ENCODE peak calls at places on chromosomes 4 and X, in eight cellular contexts. Y is GM03348, X is lung microvascular endothelial cell, P is IMR-90, U is A172, Q is Caco-2, Z is GM13977, E is WTC11. L is an unnamed sample.

GRCh38 chr4:103303011-103303410 is 104.9 kb upstream of the CENPE start:
- DNase-seq in Y (no peak), X (no peak), P (no peak), U (no peak), Q (no peak), Z (no peak), E (no peak), L (no peak)

GRCh38 chr4:3045500-3045850 is 28.9 kb downstream of the HTT-AS start:
- DNase-seq in Y (no peak), X (no peak), P (peak; percentile 74), U (peak; percentile 43), Q (no peak), Z (no peak), E (no peak), L (no peak)

GRCh38 chrX:34426334-34426733 is 230.8 kb downstream of the TMEM47 start:
- DNase-seq in Y (no peak), X (no peak), P (no peak), U (no peak), Q (no peak), Z (no peak), E (no peak), L (no peak)

GRCh38 chr4:106208481-106209460 is 107.2 kb downstream of the TBCK start:
- DNase-seq in Y (no peak), X (no peak), P (no peak), U (no peak), Q (no peak), Z (no peak), E (peak; percentile 16), L (peak; percentile 1)

GRCh38 chr4:121370729-121371325 is 10.0 kb downstream of the QRFPR start:
- DNase-seq in Y (peak; percentile 57), X (peak; percentile 67), P (peak; percentile 33), U (peak; percentile 36), Q (no peak), Z (no peak), E (peak; percentile 24), L (peak; percentile 18)

GRCh38 chr4:82893942-82894341 is 3.0 kb upstream of the SEC31A start:
- DNase-seq in Y (no peak), X (no peak), P (no peak), U (no peak), Q (peak; percentile 42), Z (no peak), E (no peak), L (peak; percentile 43)

GRCh38 chr4:8405516-8405875 is 35.0 kb downstream of the ACOX3 start:
- DNase-seq in Y (no peak), X (no peak), P (no peak), U (no peak), Q (no peak), Z (no peak), E (no peak), L (no peak)

GRCh38 chr4:182807346-182807745 is 109.8 kb downstream of the DCTD start:
- DNase-seq in Y (no peak), X (peak; percentile 12), P (no peak), U (no peak), Q (no peak), Z (no peak), E (no peak), L (no peak)

GRCh38 chrX:130728208-130728607 is 174.8 kb downstream of the ENOX2 start:
- DNase-seq in Y (peak; percentile 17), X (no peak), P (peak; percentile 46), U (no peak), Q (no peak), Z (no peak), E (no peak), L (peak; percentile 33)

GRCh38 chrX:54181196-54181953 is 1.7 kb downstream of the FAM120C start:
- DNase-seq in Y (no peak), X (no peak), P (peak; percentile 41), U (no peak), Q (no peak), Z (no peak), E (no peak), L (peak; percentile 37)

GRCh38 chrX:5337160-5337559 is 891.5 kb downstream of the NLGN4X start:
- DNase-seq in Y (no peak), X (no peak), P (no peak), U (no peak), Q (no peak), Z (no peak), E (no peak), L (no peak)

GRCh38 chr4:121428721-121429120 is 47.9 kb upstream of the QRFPR start:
- DNase-seq in Y (no peak), X (peak; percentile 2), P (peak; percentile 22), U (peak; percentile 13), Q (no peak), Z (no peak), E (no peak), L (no peak)

GRCh38 chr4:113636877-113637276 is 124.7 kb downstream of the CAMK2D start:
- DNase-seq in Y (peak; percentile 31), X (no peak), P (peak; percentile 62), U (peak; percentile 68), Q (no peak), Z (no peak), E (no peak), L (no peak)

GRCh38 chr4:135201081-135201480 is 999.5 kb upstream of the PABPC4L start:
- DNase-seq in Y (no peak), X (no peak), P (peak; percentile 64), U (no peak), Q (no peak), Z (no peak), E (no peak), L (no peak)

GRCh38 chrX:57445046-57445445 is 146.8 kb upstream of the ZXDB start:
- DNase-seq in Y (no peak), X (no peak), P (no peak), U (no peak), Q (no peak), Z (no peak), E (no peak), L (no peak)

GRCh38 chrX:15856580-15856979 is 2.0 kb upstream of the AP1S2 start:
- DNase-seq in Y (no peak), X (no peak), P (no peak), U (no peak), Q (no peak), Z (no peak), E (no peak), L (no peak)

GRCh38 chr4:24624381-24624780 is 40.0 kb upstream of the DHX15 start:
- DNase-seq in Y (no peak), X (no peak), P (no peak), U (no peak), Q (no peak), Z (no peak), E (no peak), L (no peak)

GRCh38 chr4:115292320-115293092 is 179.1 kb upstream of the NDST4 start:
- DNase-seq in Y (no peak), X (no peak), P (no peak), U (no peak), Q (no peak), Z (no peak), E (no peak), L (no peak)

GRCh38 chr4:87375719-87376291 is 15.2 kb downstream of the HSD17B11 start:
- DNase-seq in Y (peak; percentile 69), X (peak; percentile 61), P (peak; percentile 88), U (peak; percentile 69), Q (peak; percentile 44), Z (no peak), E (no peak), L (peak; percentile 86)

GRCh38 chrX:153457136-153457825 is 11.4 kb upstream of the TREX2 start:
- DNase-seq in Y (no peak), X (no peak), P (no peak), U (no peak), Q (no peak), Z (no peak), E (no peak), L (no peak)

GRCh38 chrX:132968282-132968681 is 9.9 kb upstream of the HS6ST2 start:
- DNase-seq in Y (no peak), X (no peak), P (no peak), U (no peak), Q (peak; percentile 35), Z (no peak), E (no peak), L (no peak)

GRCh38 chr4:126539771-126540170 is 1093.0 kb upstream of the INTU start:
- DNase-seq in Y (no peak), X (no peak), P (no peak), U (no peak), Q (no peak), Z (no peak), E (no peak), L (peak; percentile 4)

GRCh38 chr4:92969650-92970370 is 666.0 kb downstream of the GRID2 start:
- DNase-seq in Y (peak; percentile 68), X (peak; percentile 1), P (peak; percentile 94), U (peak; percentile 90), Q (no peak), Z (no peak), E (no peak), L (peak; percentile 92)

GRCh38 chr4:16196482-16197393 is 29.5 kb downstream of the TAPT1 start:
- DNase-seq in Y (peak; percentile 68), X (peak; percentile 55), P (peak; percentile 65), U (peak; percentile 78), Q (no peak), Z (no peak), E (no peak), L (peak; percentile 86)

GRCh38 chrX:51257490-51257889 is 75.1 kb upstream of the NUDT10 start:
- DNase-seq in Y (no peak), X (peak; percentile 1), P (no peak), U (no peak), Q (no peak), Z (no peak), E (no peak), L (no peak)

GRCh38 chr4:140986045-140986444 is 147.2 kb downstream of the RNF150 start:
- DNase-seq in Y (no peak), X (no peak), P (no peak), U (no peak), Q (no peak), Z (no peak), E (no peak), L (no peak)

GRCh38 chr4:123144626-123145025 is 222.2 kb upstream of the NUDT6 start:
- DNase-seq in Y (no peak), X (no peak), P (no peak), U (no peak), Q (no peak), Z (no peak), E (no peak), L (no peak)

GRCh38 chrX:139831017-139831416 is 101.8 kb downstream of the ATP11C start:
- DNase-seq in Y (no peak), X (no peak), P (no peak), U (no peak), Q (no peak), Z (no peak), E (no peak), L (no peak)

GRCh38 chr4:86011117-86011516 is 348.7 kb downstream of the MAPK10 start:
- DNase-seq in Y (peak; percentile 77), X (no peak), P (peak; percentile 77), U (peak; percentile 3), Q (no peak), Z (no peak), E (no peak), L (peak; percentile 96)

GRCh38 chr4:173332963-173333657 is 1.0 kb downstream of the HMGB2 start:
- DNase-seq in Y (no peak), X (peak; percentile 8), P (peak; percentile 1), U (peak; percentile 25), Q (no peak), Z (peak; percentile 23), E (no peak), L (no peak)

GRCh38 chr4:108143515-108143914 is 25.2 kb downstream of the LEF1 start:
- DNase-seq in Y (no peak), X (no peak), P (no peak), U (no peak), Q (no peak), Z (no peak), E (no peak), L (no peak)

GRCh38 chrX:39773923-39774803 is 323.6 kb downstream of the BCOR start:
- DNase-seq in Y (no peak), X (no peak), P (peak; percentile 28), U (peak; percentile 17), Q (no peak), Z (no peak), E (no peak), L (no peak)

GRCh38 chr4:123856689-123857545 is 460.3 kb downstream of the SPRY1 start:
- DNase-seq in Y (peak; percentile 32), X (peak; percentile 76), P (peak; percentile 62), U (no peak), Q (peak; percentile 47), Z (no peak), E (peak; percentile 25), L (peak; percentile 32)

GRCh38 chrX:153709726-153710674 is 14.2 kb downstream of the BCAP31 start:
- DNase-seq in Y (no peak), X (no peak), P (no peak), U (no peak), Q (no peak), Z (no peak), E (no peak), L (no peak)